ENCODE peak calls at places on chromosomes 3 and 15, in eight cellular contexts. L is A549, T is transverse colon, J is uterus, M is IMR-90, H is stomach, C is ovary, E is suprapubic skin. B is an unnamed sample.

GRCh38 chr3:140455476-140455875 is 222.4 kb upstream of the TRIM42 start:
- DNase-seq in L (no peak), T (no peak), J (no peak), M (no peak), H (no peak), C (no peak), E (no peak), B (no peak)

GRCh38 chr15:40104865-40105516 is 3.7 kb downstream of the BMF start:
- DNase-seq in L (peak; percentile 69), T (peak; percentile 93), J (peak; percentile 94), M (peak; percentile 79), H (peak; percentile 91), C (peak; percentile 94), E (peak; percentile 94), B (peak; percentile 87)

GRCh38 chr3:28575748-28576589 is 227.3 kb upstream of the AZI2 start:
- DNase-seq in L (no peak), T (no peak), J (peak; percentile 15), M (no peak), H (peak; percentile 25), C (peak; percentile 25), E (no peak), B (no peak)

GRCh38 chr15:69685524-69686452 is 233.2 kb downstream of the RPLP1 start:
- DNase-seq in L (no peak), T (peak; percentile 25), J (no peak), M (no peak), H (no peak), C (no peak), E (no peak), B (no peak)

GRCh38 chr3:141237701-141238521 is 6.3 kb downstream of the PXYLP1 start:
- DNase-seq in L (no peak), T (no peak), J (no peak), M (no peak), H (peak; percentile 87), C (no peak), E (no peak), B (no peak)

GRCh38 chr3:65627102-65627501 is 411.6 kb downstream of the MAGI1 start:
- DNase-seq in L (no peak), T (no peak), J (no peak), M (peak; percentile 39), H (no peak), C (no peak), E (no peak), B (no peak)

GRCh38 chr3:104956620-104957345 is 409.9 kb upstream of the ALCAM start:
- DNase-seq in L (no peak), T (no peak), J (no peak), M (no peak), H (no peak), C (no peak), E (no peak), B (no peak)

GRCh38 chr15:65306551-65306950 is 2.1 kb downstream of the RNU5B-1 start:
- DNase-seq in L (no peak), T (no peak), J (no peak), M (no peak), H (no peak), C (no peak), E (no peak), B (no peak)

GRCh38 chr3:38526792-38527191 is 30.7 kb downstream of the EXOG start:
- DNase-seq in L (no peak), T (no peak), J (no peak), M (no peak), H (no peak), C (no peak), E (no peak), B (no peak)

GRCh38 chr3:5389057-5389456 is 201.6 kb downstream of the EDEM1 start:
- DNase-seq in L (peak; percentile 11), T (no peak), J (no peak), M (no peak), H (no peak), C (no peak), E (no peak), B (no peak)

GRCh38 chr3:90007786-90008499 is 900.5 kb downstream of the EPHA3 start:
- DNase-seq in L (no peak), T (no peak), J (no peak), M (peak; percentile 5), H (no peak), C (peak; percentile 16), E (no peak), B (no peak)

GRCh38 chr3:154137036-154137435 is 15.8 kb downstream of the ARHGEF26 start:
- DNase-seq in L (no peak), T (no peak), J (no peak), M (no peak), H (no peak), C (no peak), E (no peak), B (no peak)

GRCh38 chr15:25770618-25771369 is 92.3 kb downstream of the ATP10A start:
- DNase-seq in L (no peak), T (no peak), J (no peak), M (no peak), H (no peak), C (no peak), E (no peak), B (no peak)

GRCh38 chr3:139198929-139199328 is 144.9 kb upstream of the MRPS22 start:
- DNase-seq in L (no peak), T (no peak), J (no peak), M (peak; percentile 8), H (no peak), C (no peak), E (no peak), B (no peak)

DNA sequence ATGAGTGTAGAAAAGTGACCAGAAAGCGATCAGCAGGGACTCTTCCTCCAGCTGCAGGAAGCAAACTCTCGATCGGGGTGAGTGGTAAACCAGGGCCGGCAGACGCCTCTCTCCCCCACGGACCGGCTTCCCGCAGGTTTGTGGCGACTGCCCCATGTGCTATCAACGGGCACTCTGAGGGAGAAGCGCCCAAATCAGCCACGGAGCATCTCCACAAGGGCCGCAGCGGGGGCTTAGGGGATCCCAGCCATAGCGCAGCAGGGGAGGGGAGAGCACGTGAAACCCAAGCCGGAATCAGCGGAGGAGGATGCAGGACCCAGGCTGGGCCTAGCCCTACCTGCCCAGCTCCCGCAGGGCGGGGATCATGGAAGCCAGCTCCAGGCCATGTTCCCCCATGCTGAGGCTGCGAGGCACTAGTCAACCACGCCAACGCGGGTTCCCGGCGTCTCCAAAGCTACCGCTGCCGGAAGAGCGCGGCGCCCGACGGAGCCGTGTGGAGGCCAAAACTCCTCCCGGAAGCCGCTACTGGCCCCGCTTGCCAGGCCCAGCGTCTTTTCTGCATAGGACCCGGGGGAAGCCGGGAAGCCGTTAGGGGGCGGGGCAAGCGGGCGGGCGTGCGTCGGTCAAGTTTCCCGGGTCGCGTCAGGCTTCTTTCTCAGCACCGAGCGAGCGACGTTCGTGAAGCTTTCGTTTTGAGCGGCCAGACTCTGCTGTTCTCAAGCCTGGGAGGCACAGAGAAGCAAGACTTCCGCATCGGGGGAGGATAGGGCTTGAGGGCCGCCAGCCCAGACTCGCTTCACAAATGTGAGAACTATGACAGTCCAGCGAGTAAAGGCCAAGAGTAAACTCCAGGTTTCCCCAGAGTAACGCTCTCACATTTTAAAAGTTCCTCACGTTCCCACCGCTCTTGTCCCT is at the start of gene ATR:
- DNase-seq in L (peak; percentile 94), T (peak; percentile 98), J (peak; percentile 96), M (peak; percentile 93), H (peak; percentile 98), C (peak; percentile 95), E (peak; percentile 97), B (peak; percentile 90)
- TF ChIP-seq POLR2A in L (peak; percentile 81), T (peak; percentile 88), J (peak; percentile 62), M (peak; percentile 86), H (peak; percentile 71), C (peak; percentile 62), E (no peak), B (no peak)

GRCh38 chr15:67928666-67929065 is 88.8 kb upstream of the RNU6-1 start:
- DNase-seq in L (no peak), T (no peak), J (no peak), M (no peak), H (no peak), C (no peak), E (no peak), B (no peak)

GRCh38 chr15:67930720-67931119 is 90.9 kb upstream of the RNU6-1 start:
- DNase-seq in L (no peak), T (no peak), J (no peak), M (no peak), H (no peak), C (no peak), E (no peak), B (no peak)

GRCh38 chr15:67925182-67925581 is 85.3 kb upstream of the RNU6-1 start:
- DNase-seq in L (no peak), T (no peak), J (no peak), M (no peak), H (no peak), C (no peak), E (no peak), B (no peak)

GRCh38 chr15:67924359-67924974 is 84.6 kb upstream of the RNU6-1 start:
- DNase-seq in L (no peak), T (no peak), J (no peak), M (no peak), H (no peak), C (no peak), E (no peak), B (no peak)

GRCh38 chr15:67927501-67928156 is 87.8 kb upstream of the RNU6-1 start:
- DNase-seq in L (no peak), T (peak; percentile 45), J (peak; percentile 52), M (peak; percentile 97), H (peak; percentile 92), C (peak; percentile 72), E (no peak), B (no peak)
- H3K27ac ChIP-seq in L (peak overlapping the region; percentile 52), T (peak overlapping the region; percentile 59), J (peak overlapping the region; percentile 64), M (peak overlapping the region; percentile 87), H (peak overlapping the region; percentile 67), C (peak overlapping the region; percentile 28), E (no peak overlapping the region), B (no peak overlapping the region)

GRCh38 chr15:41957021-41957897 is 15.1 kb downstream of the EHD4 start:
- DNase-seq in L (no peak), T (no peak), J (no peak), M (peak; percentile 38), H (no peak), C (no peak), E (no peak), B (no peak)
- TF ChIP-seq POLR2A in L (no peak), T (no peak), J (no peak), M (no peak), H (no peak), C (no peak), E (no peak), B (no peak)

GRCh38 chr3:149390316-149390715 is 12.9 kb upstream of the TM4SF1 start:
- DNase-seq in L (no peak), T (no peak), J (no peak), M (no peak), H (no peak), C (no peak), E (no peak), B (no peak)
- H3K27ac ChIP-seq in L (peak overlapping the region; percentile 55), T (no peak overlapping the region), J (no peak overlapping the region), M (no peak overlapping the region), H (no peak overlapping the region), C (no peak overlapping the region), E (no peak overlapping the region), B (no peak overlapping the region)

DNA sequence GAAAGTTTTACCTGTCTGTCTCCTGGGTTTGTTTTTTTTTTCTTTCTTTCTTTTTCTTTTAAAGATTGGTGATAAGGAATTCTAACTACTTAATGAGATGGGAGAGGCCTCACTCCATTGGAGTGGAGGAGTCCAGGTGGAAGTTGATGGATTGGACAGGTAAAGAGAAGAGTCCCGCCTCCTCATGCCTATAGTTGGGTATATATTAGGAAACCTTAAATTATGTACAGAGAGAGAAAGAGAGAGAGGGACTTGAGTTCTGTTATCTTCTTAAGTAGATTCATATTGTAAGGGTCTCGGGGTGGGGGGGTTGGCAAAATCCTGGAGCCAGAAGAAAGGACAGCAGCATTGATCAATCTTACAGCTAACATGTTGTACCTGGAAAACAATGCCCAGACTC is 158.2 kb downstream of the TP63 start:
- DNase-seq in L (no peak), T (no peak), J (no peak), M (no peak), H (no peak), C (no peak), E (no peak), B (no peak)
- TF ChIP-seq POLR2A in L (no peak), T (no peak), J (no peak), M (no peak), H (no peak), C (no peak), E (no peak), B (no peak)